ENCODE peak calls at places on chromosome 15, in ten cellular contexts. F is epithelial cell of prostate; L is GF-D8; U is RPMI7951; X is ELR; D is HFF-Myc; Q is skeletal muscle cell; B is NCI-H524; I is DND-41; C is activated naive CD4-positive, alpha-beta T cell treated with anti-CD3 and anti-CD28 coated beads, Interleukin-2, amount 10 ng/mL, durations not matched to agents 7 days and 5 days. E is an unnamed sample.

GRCh38 chr15:57213783-57214366 is 162.4 kb upstream of the CGNL1 start:
- DNase-seq in F (no peak), L (no peak), U (peak; percentile 64), X (peak; percentile 63), D (peak; percentile 31), Q (no peak), B (peak; percentile 59), I (no peak), C (no peak), E (peak; percentile 71)

GRCh38 chr15:91238664-91239428 is 138.8 kb downstream of the SV2B start:
- DNase-seq in F (no peak), L (no peak), U (no peak), X (no peak), D (no peak), Q (no peak), B (no peak), I (no peak), C (no peak), E (no peak)

GRCh38 chr15:28125673-28126651 is 26.8 kb upstream of the OCA2 start:
- DNase-seq in F (no peak), L (no peak), U (peak; percentile 57), X (peak; percentile 67), D (peak; percentile 25), Q (no peak), B (no peak), I (no peak), C (peak; percentile 20), E (peak; percentile 51)

GRCh38 chr15:89177633-89178306 is 43.6 kb downstream of the RLBP1 start:
- DNase-seq in F (peak; percentile 8), L (no peak), U (peak; percentile 72), X (peak; percentile 77), D (peak; percentile 31), Q (peak; percentile 47), B (peak; percentile 49), I (peak; percentile 53), C (peak; percentile 82), E (peak; percentile 57)

GRCh38 chr15:71079208-71080044 is 35.8 kb upstream of the THSD4 start:
- DNase-seq in F (peak; percentile 79), L (no peak), U (peak; percentile 95), X (peak; percentile 80), D (no peak), Q (peak; percentile 64), B (no peak), I (no peak), C (no peak), E (no peak)

GRCh38 chr15:47410243-47410642 is 307.1 kb upstream of the SEMA6D start:
- DNase-seq in F (no peak), L (no peak), U (no peak), X (no peak), D (no peak), Q (no peak), B (no peak), I (no peak), C (no peak), E (no peak)

GRCh38 chr15:91548588-91548987 is 304.9 kb upstream of the SLCO3A1 start:
- DNase-seq in F (no peak), L (no peak), U (peak; percentile 86), X (no peak), D (no peak), Q (no peak), B (no peak), I (no peak), C (no peak), E (no peak)

GRCh38 chr15:36883705-36884355 is 216.5 kb downstream of the MEIS2 start:
- DNase-seq in F (peak; percentile 41), L (no peak), U (peak; percentile 76), X (peak; percentile 90), D (peak; percentile 56), Q (peak; percentile 53), B (peak; percentile 92), I (peak; percentile 57), C (peak; percentile 77), E (peak; percentile 76)

GRCh38 chr15:75107905-75108838 is 84.8 kb downstream of the PPCDC start:
- DNase-seq in F (peak; percentile 49), L (peak; percentile 86), U (peak; percentile 93), X (peak; percentile 94), D (peak; percentile 39), Q (peak; percentile 80), B (no peak), I (peak; percentile 93), C (peak; percentile 73), E (peak; percentile 67)

GRCh38 chr15:47820047-47820779 is 102.9 kb downstream of the SEMA6D start:
- DNase-seq in F (peak; percentile 60), L (no peak), U (no peak), X (peak; percentile 32), D (no peak), Q (peak; percentile 21), B (peak; percentile 38), I (no peak), C (no peak), E (no peak)

GRCh38 chr15:74281147-74282133 is 45.3 kb downstream of the CCDC33 start:
- DNase-seq in F (no peak), L (no peak), U (no peak), X (no peak), D (no peak), Q (no peak), B (no peak), I (no peak), C (no peak), E (no peak)

GRCh38 chr15:68310178-68310810 is 32.7 kb downstream of the FEM1B start:
- DNase-seq in F (no peak), L (no peak), U (no peak), X (no peak), D (no peak), Q (no peak), B (no peak), I (no peak), C (peak; percentile 5), E (no peak)

GRCh38 chr15:82810061-82810862 is 834 bp downstream of the WHAMM start:
- DNase-seq in F (no peak), L (no peak), U (peak; percentile 39), X (peak; percentile 62), D (no peak), Q (no peak), B (peak; percentile 9), I (peak; percentile 37), C (peak; percentile 58), E (peak; percentile 69)

GRCh38 chr15:63348392-63348791 is 33.3 kb downstream of the CA12 start:
- DNase-seq in F (peak; percentile 58), L (peak; percentile 28), U (peak; percentile 88), X (peak; percentile 77), D (no peak), Q (no peak), B (no peak), I (no peak), C (no peak), E (peak; percentile 69)

GRCh38 chr15:96392380-96393208 is 62.1 kb downstream of the NR2F2 start:
- DNase-seq in F (no peak), L (no peak), U (peak; percentile 15), X (no peak), D (no peak), Q (no peak), B (no peak), I (no peak), C (no peak), E (no peak)

GRCh38 chr15:61951949-61952348 is 108.3 kb downstream of the VPS13C start:
- DNase-seq in F (no peak), L (no peak), U (peak; percentile 5), X (no peak), D (no peak), Q (no peak), B (no peak), I (no peak), C (no peak), E (no peak)

GRCh38 chr15:70096975-70097336 is 761 bp downstream of the TLE3 start:
- DNase-seq in F (no peak), L (no peak), U (no peak), X (no peak), D (no peak), Q (no peak), B (no peak), I (no peak), C (no peak), E (peak; percentile 17)

GRCh38 chr15:101264011-101264410 is 12.2 kb upstream of the CHSY1 start:
- DNase-seq in F (no peak), L (no peak), U (peak; percentile 58), X (peak; percentile 20), D (no peak), Q (no peak), B (no peak), I (no peak), C (no peak), E (no peak)

GRCh38 chr15:81265256-81265943 is 58.5 kb downstream of the STARD5 start:
- DNase-seq in F (no peak), L (no peak), U (no peak), X (no peak), D (no peak), Q (no peak), B (no peak), I (no peak), C (no peak), E (no peak)

GRCh38 chr15:42921049-42921731 is 612 bp upstream of the TTBK2 start:
- DNase-seq in F (no peak), L (no peak), U (peak; percentile 44), X (peak; percentile 54), D (no peak), Q (no peak), B (no peak), I (peak; percentile 41), C (peak; percentile 67), E (peak; percentile 29)